ENCODE peak calls at places on chromosome 15, in eight cellular contexts. S, M, C, O, D, I, V and L are unnamed samples.

GRCh38 chr15:100328796-100329195 is 13.0 kb downstream of the ADAMTS17 start:
- DNase-seq in D (no peak), O (no peak), S (no peak), C (no peak), M (no peak), V (no peak), I (no peak), L (no peak)

GRCh38 chr15:63473999-63474809 is 30.2 kb upstream of the USP3 start:
- DNase-seq in I (peak; percentile 43), C (peak; percentile 61), V (no peak), M (peak; percentile 24), O (peak; percentile 68), S (peak; percentile 86), D (peak; percentile 42), L (no peak)

GRCh38 chr15:89486726-89487050 is 9.7 kb downstream of the RHCG start:
- DNase-seq in O (no peak), M (no peak), S (no peak), D (no peak), C (no peak), I (no peak), V (no peak), L (no peak)

GRCh38 chr15:29925227-29926082 is 103.2 kb upstream of the TJP1 start:
- DNase-seq in C (peak; percentile 9), S (peak; percentile 86), O (peak; percentile 81), V (peak; percentile 92), M (no peak), I (peak; percentile 23), D (no peak), L (peak; percentile 63)

GRCh38 chr15:43251863-43252241 is 14.9 kb downstream of the TGM5 start:
- DNase-seq in V (no peak), I (no peak), C (no peak), M (no peak), S (no peak), O (no peak), D (no peak), L (no peak)

GRCh38 chr15:65028921-65029735 is at the start of gene MTFMT:
- DNase-seq in C (peak; percentile 99), V (peak; percentile 87), O (peak; percentile 52), D (peak; percentile 78), S (peak; percentile 62), I (peak; percentile 93), M (peak; percentile 93), L (no peak)

GRCh38 chr15:78131295-78132021 is at the start of gene CIB2:
- DNase-seq in O (peak; percentile 50), I (peak; percentile 95), D (peak; percentile 42), C (peak; percentile 98), V (peak; percentile 68), S (peak; percentile 13), M (peak; percentile 68), L (no peak)

GRCh38 chr15:89761009-89761831 is 10.2 kb upstream of the MESP1 start:
- DNase-seq in S (no peak), D (no peak), C (no peak), M (no peak), O (no peak), V (no peak), I (no peak), L (no peak)

GRCh38 chr15:56047354-56047753 is 53.9 kb upstream of the NEDD4 start:
- DNase-seq in S (no peak), M (no peak), C (no peak), V (peak; percentile 62), I (no peak), D (no peak), O (no peak), L (no peak)

GRCh38 chr15:39833515-39833981 is 50.9 kb upstream of the FSIP1 start:
- DNase-seq in M (no peak), S (no peak), O (no peak), D (peak; percentile 33), V (no peak), I (no peak), C (no peak), L (no peak)

GRCh38 chr15:40342421-40343313 is 1.9 kb upstream of the CCDC9B start:
- DNase-seq in S (no peak), M (no peak), I (no peak), C (no peak), V (no peak), D (no peak), O (no peak), L (no peak)

GRCh38 chr15:56016281-56016680 is 22.9 kb upstream of the NEDD4 start:
- DNase-seq in I (no peak), S (no peak), O (no peak), M (no peak), V (no peak), C (no peak), D (no peak), L (no peak)

GRCh38 chr15:76337047-76337738 is 620 bp downstream of the ISL2 start:
- DNase-seq in I (peak; percentile 98), O (peak; percentile 22), V (peak; percentile 26), D (no peak), S (no peak), M (no peak), C (peak; percentile 43), L (no peak)

GRCh38 chr15:74245342-74245931 is 9.3 kb downstream of the CCDC33 start:
- DNase-seq in D (peak; percentile 81), V (no peak), M (no peak), C (no peak), S (no peak), I (no peak), O (no peak), L (no peak)

GRCh38 chr15:63015618-63016017 is 26.9 kb upstream of the TPM1 start:
- DNase-seq in S (peak; percentile 78), O (peak; percentile 29), D (no peak), C (no peak), I (no peak), V (peak; percentile 10), M (no peak), L (no peak)

GRCh38 chr15:72342385-72342784 is 22.4 kb upstream of the CELF6 start:
- DNase-seq in S (peak; percentile 16), M (peak; percentile 13), D (no peak), I (no peak), V (peak; percentile 65), C (no peak), O (no peak), L (no peak)

GRCh38 chr15:61367953-61368352 is 138.9 kb upstream of the RORA start:
- DNase-seq in M (no peak), V (no peak), D (peak; percentile 14), C (no peak), O (no peak), I (no peak), S (no peak), L (no peak)

GRCh38 chr15:81292516-81293001 is 31.4 kb downstream of the STARD5 start:
- DNase-seq in D (no peak), O (no peak), M (peak; percentile 38), I (no peak), S (no peak), C (peak; percentile 71), V (no peak), L (no peak)

GRCh38 chr15:27993996-27994775 is 104.9 kb downstream of the OCA2 start:
- DNase-seq in O (no peak), V (no peak), I (no peak), D (no peak), C (no peak), S (no peak), M (no peak), L (no peak)